ENCODE peak calls at places on chromosomes 2 and 18, in four cellular contexts. X is fibroblast of lung, Q is HL-60, F is cardiac fibroblast. A is an unnamed sample.
A peak's percentile ranks its signal among the peaks of the same experiment; 100 is the strongest.

GRCh38 chr2:236168110-236169067 is at the start of gene GBX2:
- DNase-seq in F (peak; percentile 50), X (peak; percentile 19), Q (no peak), A (peak; percentile 79)

GRCh38 chr2:18379869-18380268 is 180.6 kb downstream of the RDH14 start:
- DNase-seq in X (no peak), F (no peak), Q (no peak), A (no peak)

GRCh38 chr2:120964819-120965218 is 229.2 kb downstream of the GLI2 start:
- DNase-seq in X (no peak), Q (no peak), F (peak; percentile 8), A (no peak)

GRCh38 chr18:43012951-43013350 is 102.5 kb downstream of the RIT2 start:
- DNase-seq in Q (no peak), F (no peak), X (peak; percentile 62), A (no peak)

GRCh38 chr2:235026649-235027557 is 75.1 kb downstream of the SH3BP4 start:
- DNase-seq in Q (no peak), F (peak; percentile 69), X (peak; percentile 59), A (peak; percentile 93)

GRCh38 chr2:58569460-58570185 is 328.5 kb upstream of the FANCL start:
- DNase-seq in F (no peak), Q (no peak), X (peak; percentile 5), A (no peak)

GRCh38 chr2:206863721-206864120 is 75.6 kb upstream of the CPO start:
- DNase-seq in F (no peak), X (no peak), Q (no peak), A (no peak)

GRCh38 chr18:40939636-40940035 is 1015.4 kb upstream of the PIK3C3 start:
- DNase-seq in Q (no peak), X (no peak), F (no peak), A (no peak)

GRCh38 chr2:161096336-161096735 is 63.9 kb upstream of the TANK start:
- DNase-seq in F (peak; percentile 86), Q (no peak), X (peak; percentile 76), A (no peak)

DNA sequence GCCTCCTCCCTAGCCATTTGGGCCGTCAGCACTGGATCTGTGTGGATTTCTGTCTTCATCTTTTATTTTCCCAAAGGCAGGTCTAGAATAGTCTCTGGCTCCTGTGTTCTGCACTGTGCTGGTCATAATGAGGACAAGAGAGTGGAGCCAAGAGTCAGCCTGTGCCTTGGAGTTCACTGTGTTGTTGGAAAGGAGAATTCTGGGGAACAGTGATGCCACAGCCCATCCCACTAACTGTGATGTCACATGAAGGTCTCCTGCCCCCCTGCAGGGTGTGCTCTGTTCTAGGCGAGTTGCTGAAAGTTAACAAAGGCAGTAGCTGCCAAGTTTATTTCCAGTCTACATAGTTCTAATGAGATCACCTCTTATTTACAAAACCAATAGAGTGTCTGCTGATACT is 248.5 kb downstream of the TPGS2 start:
- DNase-seq in X (peak; percentile 14), Q (no peak), F (peak; percentile 40), A (no peak)
- TF ChIP-seq CTCF in X (no peak), Q (no peak), F (no peak), A (no peak)

GRCh38 chr18:75529394-75529793 is 101.9 kb upstream of the SMIM21 start:
- DNase-seq in F (no peak), X (no peak), Q (no peak), A (no peak)

GRCh38 chr18:75530118-75530517 is 102.6 kb upstream of the SMIM21 start:
- DNase-seq in X (no peak), F (peak; percentile 32), Q (no peak), A (no peak)

GRCh38 chr18:75531851-75532241 is 104.3 kb upstream of the SMIM21 start:
- DNase-seq in Q (no peak), F (no peak), X (no peak), A (no peak)

GRCh38 chr18:75531212-75531850 is 103.8 kb upstream of the SMIM21 start:
- DNase-seq in Q (no peak), F (peak; percentile 6), X (no peak), A (no peak)

DNA sequence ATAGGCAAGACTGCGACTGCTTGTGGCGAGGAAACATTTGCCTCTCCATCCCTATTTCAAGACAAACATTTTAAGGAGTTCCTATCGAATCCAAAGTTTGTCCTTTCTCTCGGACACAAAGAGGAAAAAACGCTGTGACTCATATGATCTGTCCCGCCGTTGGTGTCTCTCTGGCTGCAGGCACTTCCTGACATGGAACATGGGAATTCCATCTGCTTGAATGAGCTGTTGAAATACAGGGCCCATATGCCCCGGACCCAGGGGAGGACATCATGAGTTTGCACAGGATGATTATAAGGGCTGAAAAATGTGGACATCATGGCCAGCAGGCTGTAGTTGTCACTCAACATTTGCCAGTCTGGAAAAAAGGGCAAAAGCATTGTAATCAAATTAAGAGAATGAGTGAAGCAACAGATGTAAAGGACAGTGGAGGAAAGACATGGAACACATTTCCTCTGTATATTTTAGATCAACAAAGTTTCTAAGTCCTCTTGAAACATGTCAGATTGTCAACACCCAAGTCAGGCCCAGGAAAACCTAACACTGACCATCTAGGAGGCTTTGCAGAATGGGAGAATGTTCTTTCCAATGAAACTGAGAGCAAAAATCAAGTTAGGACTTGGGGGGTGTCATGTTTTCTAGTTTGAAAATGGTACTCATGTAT is 103.2 kb upstream of the SMIM21 start:
- DNase-seq in Q (no peak), X (peak; percentile 20), F (peak; percentile 45), A (no peak)
- TF ChIP-seq CTCF in Q (no peak), X (no peak), F (no peak), A (no peak)

GRCh38 chr2:9174771-9175441 is 31.7 kb upstream of the ASAP2 start:
- DNase-seq in X (peak; percentile 70), Q (no peak), F (peak; percentile 55), A (no peak)

GRCh38 chr2:9179572-9180201 is 26.9 kb upstream of the ASAP2 start:
- DNase-seq in X (peak; percentile 87), F (peak; percentile 93), Q (no peak), A (peak; percentile 67)

GRCh38 chr2:9178905-9179571 is 27.6 kb upstream of the ASAP2 start:
- DNase-seq in X (peak; percentile 90), F (peak; percentile 90), Q (no peak), A (peak; percentile 81)

DNA sequence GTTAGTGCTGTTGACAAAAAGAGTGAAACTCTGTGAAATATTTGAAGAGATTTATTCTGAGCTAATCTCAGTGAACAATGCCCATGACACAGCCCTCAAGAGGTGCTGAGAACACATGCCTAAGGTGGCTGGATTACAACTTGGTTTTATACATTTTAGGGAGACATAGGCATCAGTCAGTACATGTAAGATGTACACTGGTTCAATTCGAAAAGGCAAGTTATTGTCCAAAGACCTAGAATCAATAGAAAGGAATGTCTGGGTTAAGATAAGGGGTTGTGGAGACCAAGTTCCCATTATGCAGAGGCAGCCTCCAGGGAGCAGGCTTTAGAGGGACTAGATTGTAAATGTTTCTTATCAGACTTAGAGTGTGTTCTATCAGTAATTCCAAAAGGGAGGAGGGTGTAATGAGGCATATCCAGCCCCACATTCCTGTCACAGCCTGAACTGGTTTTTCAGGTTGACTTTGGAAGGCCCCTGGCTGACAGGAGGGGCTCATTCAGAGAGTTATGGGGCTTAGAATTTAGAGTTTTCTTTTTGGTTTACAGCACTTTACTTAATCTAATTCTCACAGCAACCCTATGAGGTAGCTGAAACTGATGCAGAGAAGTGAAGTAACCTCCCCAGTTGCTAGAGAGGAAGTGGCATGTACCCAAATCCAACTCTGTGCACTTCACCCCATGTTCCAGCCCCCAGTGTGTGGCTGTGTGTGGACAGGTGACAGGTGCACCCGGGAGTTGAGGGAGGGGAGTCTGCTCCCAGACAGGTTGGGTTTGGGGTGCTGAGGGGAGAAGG is 28.3 kb upstream of the ASAP2 start:
- DNase-seq in Q (no peak), F (no peak), X (no peak), A (no peak)
- TF ChIP-seq CTCF in Q (no peak), F (no peak), X (no peak), A (no peak)

GRCh38 chr18:678482-679182 is 21.2 kb downstream of the TYMS start:
- DNase-seq in F (no peak), Q (no peak), X (no peak), A (no peak)
- TF ChIP-seq CTCF in F (no peak), Q (no peak), X (no peak), A (no peak)

A was measured in mucosa of descending colon.